ENCODE peak calls at places on chromosomes 7 and 10, in seven cellular contexts. One of them, this sample, is unnamed.

GRCh38 chr10:18204050-18204449 is 63.8 kb downstream of the CACNB2 start:
- DNase-seq in cardiac fibroblast: no peak
- DNase-seq in fibroblast of villous mesenchyme: no peak
- DNase-seq in Calu3: no peak
- DNase-seq in neural progenitor cell: no peak
- DNase-seq in MM.1S: no peak
- DNase-seq in BE2C: no peak
- DNase-seq in this sample: no peak

GRCh38 chr10:88642991-88643390 is 21.3 kb upstream of the LIPF start:
- DNase-seq in cardiac fibroblast: peak; percentile 52
- DNase-seq in fibroblast of villous mesenchyme: peak; percentile 32
- DNase-seq in Calu3: no peak
- DNase-seq in neural progenitor cell: no peak
- DNase-seq in MM.1S: no peak
- DNase-seq in BE2C: no peak
- DNase-seq in this sample: peak; percentile 61

GRCh38 chr10:49831352-49832040 is 69.4 kb upstream of the OGDHL start:
- DNase-seq in cardiac fibroblast: peak; percentile 23
- DNase-seq in fibroblast of villous mesenchyme: peak; percentile 25
- DNase-seq in Calu3: peak; percentile 17
- DNase-seq in neural progenitor cell: peak; percentile 85
- DNase-seq in MM.1S: no peak
- DNase-seq in BE2C: no peak
- DNase-seq in this sample: peak; percentile 23

GRCh38 chr10:43230909-43231522 is 35.8 kb downstream of the RASGEF1A start:
- DNase-seq in cardiac fibroblast: no peak
- DNase-seq in fibroblast of villous mesenchyme: no peak
- DNase-seq in Calu3: no peak
- DNase-seq in neural progenitor cell: no peak
- DNase-seq in MM.1S: no peak
- DNase-seq in BE2C: peak; percentile 4
- DNase-seq in this sample: no peak

GRCh38 chr7:74173074-74173473 is 1.1 kb upstream of the EIF4H start:
- DNase-seq in cardiac fibroblast: no peak
- DNase-seq in fibroblast of villous mesenchyme: no peak
- DNase-seq in Calu3: no peak
- DNase-seq in neural progenitor cell: no peak
- DNase-seq in MM.1S: peak; percentile 34
- DNase-seq in BE2C: peak; percentile 23
- DNase-seq in this sample: no peak

GRCh38 chr10:109892885-109893284 is 30.4 kb downstream of the XPNPEP1 start:
- DNase-seq in cardiac fibroblast: no peak
- DNase-seq in fibroblast of villous mesenchyme: peak; percentile 66
- DNase-seq in Calu3: no peak
- DNase-seq in neural progenitor cell: peak; percentile 66
- DNase-seq in MM.1S: no peak
- DNase-seq in BE2C: no peak
- DNase-seq in this sample: peak; percentile 56

GRCh38 chr7:27176962-27177794 is 3.1 kb upstream of the HOXA10 start:
- DNase-seq in cardiac fibroblast: no peak
- DNase-seq in fibroblast of villous mesenchyme: peak; percentile 71
- DNase-seq in Calu3: no peak
- DNase-seq in neural progenitor cell: no peak
- DNase-seq in MM.1S: no peak
- DNase-seq in BE2C: no peak
- DNase-seq in this sample: no peak

GRCh38 chr7:27168265-27168947 is 3.1 kb upstream of the HOXA9 start:
- DNase-seq in cardiac fibroblast: no peak
- DNase-seq in fibroblast of villous mesenchyme: peak; percentile 86
- DNase-seq in Calu3: no peak
- DNase-seq in neural progenitor cell: peak; percentile 59
- DNase-seq in MM.1S: no peak
- DNase-seq in BE2C: no peak
- DNase-seq in this sample: no peak

GRCh38 chr7:17989546-17989945 is 38.1 kb downstream of the PRPS1L1 start:
- DNase-seq in cardiac fibroblast: no peak
- DNase-seq in fibroblast of villous mesenchyme: no peak
- DNase-seq in Calu3: no peak
- DNase-seq in neural progenitor cell: no peak
- DNase-seq in MM.1S: no peak
- DNase-seq in BE2C: no peak
- DNase-seq in this sample: peak; percentile 30

GRCh38 chr10:117240730-117241529 is at the start of gene SLC18A2:
- DNase-seq in cardiac fibroblast: no peak
- DNase-seq in fibroblast of villous mesenchyme: no peak
- DNase-seq in Calu3: no peak
- DNase-seq in neural progenitor cell: peak; percentile 78
- DNase-seq in MM.1S: no peak
- DNase-seq in BE2C: no peak
- DNase-seq in this sample: no peak

GRCh38 chr7:102991540-102992214 is 78.9 kb downstream of the LRRC17 start:
- DNase-seq in cardiac fibroblast: peak; percentile 89
- DNase-seq in fibroblast of villous mesenchyme: peak; percentile 93
- DNase-seq in Calu3: peak; percentile 65
- DNase-seq in neural progenitor cell: no peak
- DNase-seq in MM.1S: no peak
- DNase-seq in BE2C: peak; percentile 46
- DNase-seq in this sample: peak; percentile 96

GRCh38 chr7:121385056-121385799 is 10.9 kb downstream of the FAM3C start:
- DNase-seq in cardiac fibroblast: no peak
- DNase-seq in fibroblast of villous mesenchyme: no peak
- DNase-seq in Calu3: no peak
- DNase-seq in neural progenitor cell: no peak
- DNase-seq in MM.1S: no peak
- DNase-seq in BE2C: no peak
- DNase-seq in this sample: no peak

GRCh38 chr10:91589015-91589655 is 43.7 kb downstream of the PPP1R3C start:
- DNase-seq in cardiac fibroblast: peak; percentile 83
- DNase-seq in fibroblast of villous mesenchyme: no peak
- DNase-seq in Calu3: no peak
- DNase-seq in neural progenitor cell: no peak
- DNase-seq in MM.1S: no peak
- DNase-seq in BE2C: no peak
- DNase-seq in this sample: no peak

GRCh38 chr7:23712368-23713284 is 2.6 kb downstream of the STK31 start:
- DNase-seq in cardiac fibroblast: peak; percentile 80
- DNase-seq in fibroblast of villous mesenchyme: peak; percentile 77
- DNase-seq in Calu3: no peak
- DNase-seq in neural progenitor cell: peak; percentile 67
- DNase-seq in MM.1S: peak; percentile 58
- DNase-seq in BE2C: no peak
- DNase-seq in this sample: peak; percentile 82

GRCh38 chr10:26090032-26090431 is 126.5 kb upstream of the GAD2 start:
- DNase-seq in cardiac fibroblast: no peak
- DNase-seq in fibroblast of villous mesenchyme: no peak
- DNase-seq in Calu3: no peak
- DNase-seq in neural progenitor cell: no peak
- DNase-seq in MM.1S: no peak
- DNase-seq in BE2C: no peak
- DNase-seq in this sample: no peak

GRCh38 chr10:98023024-98023423 is 7.4 kb downstream of the CRTAC1 start:
- DNase-seq in cardiac fibroblast: no peak
- DNase-seq in fibroblast of villous mesenchyme: no peak
- DNase-seq in Calu3: no peak
- DNase-seq in neural progenitor cell: no peak
- DNase-seq in MM.1S: no peak
- DNase-seq in BE2C: no peak
- DNase-seq in this sample: no peak

GRCh38 chr7:101869901-101870290 is 52.5 kb downstream of the CUX1 start:
- DNase-seq in cardiac fibroblast: no peak
- DNase-seq in fibroblast of villous mesenchyme: no peak
- DNase-seq in Calu3: no peak
- DNase-seq in neural progenitor cell: no peak
- DNase-seq in MM.1S: no peak
- DNase-seq in BE2C: no peak
- DNase-seq in this sample: no peak

GRCh38 chr7:113629244-113629643 is 289.6 kb downstream of the PPP1R3A start:
- DNase-seq in cardiac fibroblast: no peak
- DNase-seq in fibroblast of villous mesenchyme: peak; percentile 22
- DNase-seq in Calu3: no peak
- DNase-seq in neural progenitor cell: no peak
- DNase-seq in MM.1S: no peak
- DNase-seq in BE2C: no peak
- DNase-seq in this sample: peak; percentile 7

GRCh38 chr7:65265959-65266519 is 107.6 kb upstream of the ZNF92 start:
- DNase-seq in cardiac fibroblast: no peak
- DNase-seq in fibroblast of villous mesenchyme: no peak
- DNase-seq in Calu3: no peak
- DNase-seq in neural progenitor cell: no peak
- DNase-seq in MM.1S: no peak
- DNase-seq in BE2C: no peak
- DNase-seq in this sample: no peak

GRCh38 chr10:48494073-48494472 is 110.8 kb downstream of the ARHGAP22 start:
- DNase-seq in cardiac fibroblast: no peak
- DNase-seq in fibroblast of villous mesenchyme: no peak
- DNase-seq in Calu3: no peak
- DNase-seq in neural progenitor cell: no peak
- DNase-seq in MM.1S: no peak
- DNase-seq in BE2C: no peak
- DNase-seq in this sample: no peak

GRCh38 chr7:65896279-65896678 is 23.4 kb downstream of the VKORC1L1 start:
- DNase-seq in cardiac fibroblast: no peak
- DNase-seq in fibroblast of villous mesenchyme: no peak
- DNase-seq in Calu3: no peak
- DNase-seq in neural progenitor cell: no peak
- DNase-seq in MM.1S: no peak
- DNase-seq in BE2C: no peak
- DNase-seq in this sample: no peak

GRCh38 chr10:608331-609265 is 80.9 kb downstream of the DIP2C start:
- DNase-seq in cardiac fibroblast: no peak
- DNase-seq in fibroblast of villous mesenchyme: no peak
- DNase-seq in Calu3: no peak
- DNase-seq in neural progenitor cell: no peak
- DNase-seq in MM.1S: no peak
- DNase-seq in BE2C: no peak
- DNase-seq in this sample: no peak

GRCh38 chr7:21108182-21108581 is 319.7 kb upstream of the SP4 start:
- DNase-seq in cardiac fibroblast: no peak
- DNase-seq in fibroblast of villous mesenchyme: no peak
- DNase-seq in Calu3: no peak
- DNase-seq in neural progenitor cell: peak; percentile 11
- DNase-seq in MM.1S: no peak
- DNase-seq in BE2C: no peak
- DNase-seq in this sample: no peak

GRCh38 chr10:32952094-32952493 is 5.9 kb downstream of the ITGB1 start:
- DNase-seq in cardiac fibroblast: no peak
- DNase-seq in fibroblast of villous mesenchyme: no peak
- DNase-seq in Calu3: no peak
- DNase-seq in neural progenitor cell: no peak
- DNase-seq in MM.1S: no peak
- DNase-seq in BE2C: no peak
- DNase-seq in this sample: no peak

GRCh38 chr10:97292097-97292861 is at the start of gene ARHGAP19:
- DNase-seq in cardiac fibroblast: peak; percentile 99
- DNase-seq in fibroblast of villous mesenchyme: peak; percentile 99
- DNase-seq in Calu3: peak; percentile 90
- DNase-seq in neural progenitor cell: peak; percentile 98
- DNase-seq in MM.1S: peak; percentile 98
- DNase-seq in BE2C: peak; percentile 94
- DNase-seq in this sample: peak; percentile 99

GRCh38 chr10:63633677-63634487 is 112.7 kb downstream of the REEP3 start:
- DNase-seq in cardiac fibroblast: peak; percentile 66
- DNase-seq in fibroblast of villous mesenchyme: peak; percentile 56
- DNase-seq in Calu3: peak; percentile 43
- DNase-seq in neural progenitor cell: peak; percentile 28
- DNase-seq in MM.1S: no peak
- DNase-seq in BE2C: peak; percentile 29
- DNase-seq in this sample: peak; percentile 67
- TF ChIP-seq CTCF in cardiac fibroblast: peak; percentile 41
- TF ChIP-seq CTCF in fibroblast of villous mesenchyme: peak; percentile 54
- TF ChIP-seq CTCF in Calu3: peak; percentile 47
- TF ChIP-seq CTCF in neural progenitor cell: peak; percentile 46
- TF ChIP-seq CTCF in MM.1S: peak; percentile 24
- TF ChIP-seq CTCF in BE2C: peak; percentile 65
- TF ChIP-seq CTCF in this sample: peak; percentile 70

GRCh38 chr7:37068902-37069301 is 344.6 kb upstream of the AOAH start:
- DNase-seq in cardiac fibroblast: no peak
- DNase-seq in fibroblast of villous mesenchyme: no peak
- DNase-seq in Calu3: no peak
- DNase-seq in neural progenitor cell: no peak
- DNase-seq in MM.1S: no peak
- DNase-seq in BE2C: no peak
- DNase-seq in this sample: no peak
- TF ChIP-seq CTCF in cardiac fibroblast: no peak
- TF ChIP-seq CTCF in fibroblast of villous mesenchyme: no peak
- TF ChIP-seq CTCF in Calu3: no peak
- TF ChIP-seq CTCF in neural progenitor cell: no peak
- TF ChIP-seq CTCF in MM.1S: no peak
- TF ChIP-seq CTCF in BE2C: no peak
- TF ChIP-seq CTCF in this sample: no peak

GRCh38 chr10:23657677-23658076 is 218.8 kb downstream of the OTUD1 start:
- DNase-seq in cardiac fibroblast: no peak
- DNase-seq in fibroblast of villous mesenchyme: no peak
- DNase-seq in Calu3: no peak
- DNase-seq in neural progenitor cell: no peak
- DNase-seq in MM.1S: no peak
- DNase-seq in BE2C: no peak
- DNase-seq in this sample: no peak

DNA sequence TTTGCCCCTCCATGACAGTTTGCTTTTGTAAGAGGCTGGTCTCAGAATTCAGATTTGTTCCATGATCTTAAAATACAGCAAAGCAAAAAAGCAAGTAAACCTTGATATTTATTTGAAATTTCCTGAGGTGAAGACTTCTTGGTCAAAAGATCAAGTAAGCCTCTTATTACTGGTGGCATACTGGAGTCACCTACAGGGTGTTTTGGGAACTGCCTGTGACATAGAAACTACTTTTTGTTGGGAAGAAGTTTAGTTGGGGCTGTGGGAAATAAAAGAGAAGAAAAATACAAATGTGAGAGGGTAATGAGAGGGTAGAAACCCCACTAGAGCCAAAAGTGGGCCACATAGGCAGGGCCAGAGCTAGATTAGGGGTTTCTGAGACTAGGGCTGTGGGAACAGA is 217.9 kb downstream of the OTUD1 start:
- DNase-seq in cardiac fibroblast: no peak
- DNase-seq in fibroblast of villous mesenchyme: no peak
- DNase-seq in Calu3: no peak
- DNase-seq in neural progenitor cell: peak; percentile 41
- DNase-seq in MM.1S: peak; percentile 11
- DNase-seq in BE2C: no peak
- DNase-seq in this sample: no peak
- TF ChIP-seq CTCF in cardiac fibroblast: peak; percentile 16
- TF ChIP-seq CTCF in fibroblast of villous mesenchyme: no peak
- TF ChIP-seq CTCF in Calu3: peak; percentile 32
- TF ChIP-seq CTCF in neural progenitor cell: peak; percentile 66
- TF ChIP-seq CTCF in MM.1S: peak; percentile 36
- TF ChIP-seq CTCF in BE2C: peak; percentile 17
- TF ChIP-seq CTCF in this sample: no peak

GRCh38 chr7:52168085-52168484 is 851.5 kb upstream of the COBL start:
- DNase-seq in cardiac fibroblast: no peak
- DNase-seq in fibroblast of villous mesenchyme: no peak
- DNase-seq in Calu3: no peak
- DNase-seq in neural progenitor cell: peak; percentile 37
- DNase-seq in MM.1S: no peak
- DNase-seq in BE2C: peak; percentile 20
- DNase-seq in this sample: no peak
- TF ChIP-seq CTCF in cardiac fibroblast: no peak
- TF ChIP-seq CTCF in fibroblast of villous mesenchyme: peak; percentile 30
- TF ChIP-seq CTCF in Calu3: no peak
- TF ChIP-seq CTCF in neural progenitor cell: peak; percentile 64
- TF ChIP-seq CTCF in MM.1S: peak; percentile 36
- TF ChIP-seq CTCF in BE2C: peak; percentile 72
- TF ChIP-seq CTCF in this sample: no peak

GRCh38 chr10:27446091-27446918 is 57.8 kb upstream of the RAB18 start:
- DNase-seq in cardiac fibroblast: peak; percentile 52
- DNase-seq in fibroblast of villous mesenchyme: peak; percentile 41
- DNase-seq in Calu3: no peak
- DNase-seq in neural progenitor cell: peak; percentile 34
- DNase-seq in MM.1S: peak; percentile 35
- DNase-seq in BE2C: no peak
- DNase-seq in this sample: peak; percentile 60
- TF ChIP-seq CTCF in cardiac fibroblast: peak; percentile 29
- TF ChIP-seq CTCF in fibroblast of villous mesenchyme: peak; percentile 41
- TF ChIP-seq CTCF in Calu3: no peak
- TF ChIP-seq CTCF in neural progenitor cell: peak; percentile 61
- TF ChIP-seq CTCF in MM.1S: peak; percentile 48
- TF ChIP-seq CTCF in BE2C: peak; percentile 33
- TF ChIP-seq CTCF in this sample: peak; percentile 57